ENCODE peak calls at places on chromosomes 12 and 14, in four cellular contexts. S is heart right ventricle, U is IMR-90, L is dorsolateral prefrontal cortex. X is an unnamed sample.

GRCh38 chr12:2248901-2249381 is 196.2 kb downstream of the CACNA1C start:
- DNase-seq in S (no peak), U (peak), L (no peak), X (no peak)

GRCh38 chr12:95205685-95206084 is 11.6 kb downstream of the FGD6 start:
- DNase-seq in S (no peak), U (peak), L (no peak), X (no peak)

GRCh38 chr12:105444809-105445102 is 114.3 kb downstream of the C12orf75 start:
- DNase-seq in S (no peak), U (peak), L (no peak), X (no peak)

GRCh38 chr14:95123895-95124579 is 33.3 kb downstream of the DICER1 start:
- DNase-seq in S (peak), U (no peak), L (peak), X (no peak)

GRCh38 chr12:120116792-120117651 is 469 bp upstream of the RAB35 start:
- DNase-seq in S (peak), U (peak), L (peak), X (peak)

GRCh38 chr14:45144658-45145057 is 8.9 kb downstream of the FANCM start:
- DNase-seq in S (no peak), U (no peak), L (no peak), X (no peak)

GRCh38 chr14:74579447-74580274 is 32.4 kb downstream of the LTBP2 start:
- DNase-seq in S (no peak), U (peak), L (no peak), X (no peak)

GRCh38 chr12:1781770-1782169 is 38.6 kb upstream of the LRTM2 start:
- DNase-seq in S (no peak), U (peak), L (no peak), X (no peak)

GRCh38 chr14:19895282-19895681 is 20.3 kb downstream of the OR4K2 start:
- DNase-seq in S (no peak), U (no peak), L (no peak), X (no peak)

GRCh38 chr14:70897475-70897874 is 9.8 kb upstream of the PCNX1 start:
- DNase-seq in S (no peak), U (peak), L (no peak), X (no peak)

GRCh38 chr12:125533434-125534029 is 468.3 kb downstream of the AACS start:
- DNase-seq in S (peak), U (no peak), L (peak), X (peak)

GRCh38 chr12:96901175-96901574 is 5.9 kb upstream of the NEDD1 start:
- DNase-seq in S (no peak), U (no peak), L (no peak), X (no peak)

GRCh38 chr14:74595006-74595735 is 16.9 kb downstream of the LTBP2 start:
- DNase-seq in S (peak), U (peak), L (no peak), X (no peak)

GRCh38 chr14:33730163-33730562 is 220.7 kb downstream of the EGLN3 start:
- DNase-seq in S (no peak), U (no peak), L (no peak), X (no peak)

GRCh38 chr14:33401326-33401725 is 462.6 kb downstream of the NPAS3 start:
- DNase-seq in S (no peak), U (no peak), L (no peak), X (no peak)

GRCh38 chr12:19572920-19573558 is 133.7 kb downstream of the AEBP2 start:
- DNase-seq in S (no peak), U (peak), L (no peak), X (no peak)

GRCh38 chr12:104177663-104178501 is 37.7 kb upstream of the TXNRD1 start:
- DNase-seq in S (peak), U (peak), L (no peak), X (no peak)

GRCh38 chr12:27460471-27460978 is 14.0 kb downstream of the SMCO2 start:
- DNase-seq in S (no peak), U (peak), L (no peak), X (no peak)

GRCh38 chr14:49427117-49427516 is 159.1 kb downstream of the RPS29 start:
- DNase-seq in S (no peak), U (no peak), L (no peak), X (no peak)

GRCh38 chr12:130504836-130505175 is 167.1 kb downstream of the PIWIL1 start:
- DNase-seq in S (no peak), U (no peak), L (no peak), X (no peak)

GRCh38 chr12:42420385-42420784 is 94.4 kb downstream of the PPHLN1 start:
- DNase-seq in S (no peak), U (no peak), L (no peak), X (no peak)

GRCh38 chr12:12803186-12803585 is 10.0 kb upstream of the DDX47 start:
- DNase-seq in S (no peak), U (peak), L (no peak), X (no peak)

GRCh38 chr14:32938719-32939253 is at the start of gene NPAS3:
- DNase-seq in S (peak), U (no peak), L (no peak), X (no peak)

GRCh38 chr14:64107438-64107837 is 186.7 kb downstream of the ESR2 start:
- DNase-seq in S (no peak), U (no peak), L (no peak), X (no peak)

GRCh38 chr12:6567112-6567680 is 895 bp downstream of the NOP2 start:
- DNase-seq in S (no peak), U (no peak), L (no peak), X (no peak)

GRCh38 chr14:30625533-30625932 is 3.4 kb downstream of the SCFD1 start:
- DNase-seq in S (no peak), U (no peak), L (no peak), X (no peak)

GRCh38 chr12:32906407-32907165 is 10.0 kb upstream of the PKP2 start:
- DNase-seq in S (no peak), U (no peak), L (no peak), X (no peak)

GRCh38 chr14:101328412-101329149 is 232.7 kb upstream of the DIO3 start:
- DNase-seq in S (no peak), U (no peak), L (no peak), X (no peak)

GRCh38 chr12:118773956-118774723 is 207.2 kb upstream of the SRRM4 start:
- DNase-seq in S (no peak), U (no peak), L (peak), X (peak)

GRCh38 chr14:95252219-95252618 is 67.5 kb downstream of the CLMN start:
- DNase-seq in S (no peak), U (no peak), L (peak), X (no peak)

GRCh38 chr14:50447491-50447890 is 50.8 kb upstream of the CDKL1 start:
- DNase-seq in S (no peak), U (peak), L (no peak), X (no peak)

GRCh38 chr12:3207174-3207573 is 130.0 kb downstream of the TSPAN9 start:
- DNase-seq in S (no peak), U (no peak), L (no peak), X (no peak)

GRCh38 chr14:50109342-50109741 is 7.0 kb downstream of the VCPKMT start:
- DNase-seq in S (no peak), U (peak), L (no peak), X (no peak)

DNA sequence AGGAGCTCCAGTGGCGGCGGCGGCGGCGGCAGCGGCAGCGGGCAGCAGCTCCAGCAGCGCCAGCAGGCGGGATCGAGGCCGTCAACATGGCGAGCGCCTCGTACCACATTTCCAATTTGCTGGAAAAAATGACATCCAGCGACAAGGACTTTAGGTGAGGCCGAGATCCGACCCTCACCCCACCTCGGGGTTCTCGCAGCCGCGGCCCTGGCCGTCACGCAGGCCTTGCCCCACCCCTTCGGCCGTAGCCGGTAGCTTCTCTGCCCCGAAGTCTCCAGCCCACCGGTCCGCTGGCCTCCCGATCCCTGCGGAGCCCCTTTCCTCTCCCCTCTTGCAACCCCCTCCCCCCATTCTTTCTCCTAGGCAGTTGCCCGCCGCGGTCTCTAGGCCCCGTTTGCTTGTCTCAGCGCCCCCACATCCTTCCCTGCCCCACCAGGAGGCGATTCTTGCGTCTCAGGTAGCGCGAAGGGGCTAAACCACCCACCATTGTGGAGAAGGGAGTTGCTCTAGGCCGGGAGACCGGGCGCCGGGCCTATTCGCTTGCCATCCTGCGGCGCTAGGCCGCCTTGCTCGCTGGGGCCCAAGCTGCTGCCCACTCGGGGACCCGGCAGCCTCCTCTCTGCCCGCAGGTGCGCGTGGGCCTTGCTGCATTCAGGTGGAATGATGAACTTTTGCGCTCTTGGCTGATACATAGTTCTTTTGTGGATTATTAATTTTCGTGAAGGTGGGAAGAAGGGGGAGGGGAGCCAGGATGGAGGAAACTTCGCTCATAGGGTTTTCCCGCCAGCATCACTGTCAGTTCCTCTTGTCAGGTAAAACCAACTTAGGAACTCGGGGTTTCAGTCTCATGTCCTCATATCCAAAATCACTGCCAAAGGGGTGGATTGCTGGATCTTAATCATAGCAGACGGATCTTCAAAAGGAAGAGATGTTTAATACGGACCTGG is 747 bp downstream of the CAND1 start:
- DNase-seq in S (peak), U (no peak), L (peak), X (peak)
- TF ChIP-seq CTCF in S (no peak), U (no peak), L (peak), X (peak)

GRCh38 chr14:80202888-80203562 is 8.3 kb downstream of the DIO2 start:
- DNase-seq in S (no peak), U (no peak), L (no peak), X (no peak)
- TF ChIP-seq CTCF in S (no peak), U (peak), L (no peak), X (peak)

GRCh38 chr12:4809449-4810218 is 89.4 kb downstream of the GALNT8 start:
- DNase-seq in S (no peak), U (no peak), L (no peak), X (peak)
- TF ChIP-seq CTCF in S (no peak), U (no peak), L (no peak), X (peak)

GRCh38 chr14:61472025-61472672 is 150.8 kb downstream of the PRKCH start:
- DNase-seq in S (peak), U (peak), L (no peak), X (no peak)
- TF ChIP-seq CTCF in S (no peak), U (no peak), L (no peak), X (no peak)

X was measured in progenitor cell of endocrine pancreas.